ENCODE peak calls at places on chromosome 2, in seven cellular contexts. X is CD8-positive, alpha-beta T cell; Z is K562; Y is hepatocyte; V is GM12878; D is A549; Q is PC-9. N is an unnamed sample.

GRCh38 chr2:118881490-118882129 is 34.2 kb upstream of the EN1 start:
- DNase-seq in Z (peak; percentile 64), Q (peak; percentile 78), X (peak; percentile 52), Y (peak; percentile 86), D (peak; percentile 55), V (no peak), N (no peak)

GRCh38 chr2:65383571-65384488 is 48.6 kb downstream of the SPRED2 start:
- DNase-seq in Z (peak; percentile 42), X (no peak), Y (no peak), Q (no peak), V (no peak), D (no peak), N (no peak)

GRCh38 chr2:231890896-231891513 is 35.2 kb downstream of the NPPC start:
- DNase-seq in Q (no peak), Z (no peak), X (no peak), D (no peak), Y (no peak), V (no peak), N (no peak)

GRCh38 chr2:8488001-8488738 is 193.7 kb upstream of the ID2 start:
- DNase-seq in X (no peak), Q (no peak), D (no peak), Y (no peak), V (peak; percentile 95), Z (no peak), N (no peak)

GRCh38 chr2:109230980-109231420 is 102.0 kb downstream of the SH3RF3 start:
- DNase-seq in D (no peak), V (no peak), X (no peak), Z (no peak), Y (no peak), Q (no peak), N (no peak)

GRCh38 chr2:229857634-229858033 is 64.2 kb downstream of the TRIP12 start:
- DNase-seq in Q (no peak), X (no peak), V (no peak), D (no peak), Z (no peak), Y (no peak), N (no peak)

GRCh38 chr2:212845941-212846340 is 305.5 kb downstream of the IKZF2 start:
- DNase-seq in V (no peak), X (no peak), Q (no peak), D (no peak), Z (no peak), Y (no peak), N (no peak)

GRCh38 chr2:14255135-14255820 is 377.2 kb upstream of the LRATD1 start:
- DNase-seq in D (peak; percentile 9), X (no peak), Q (no peak), Z (no peak), Y (no peak), V (no peak), N (no peak)

GRCh38 chr2:1581965-1582625 is 162.2 kb downstream of the PXDN start:
- DNase-seq in X (no peak), D (no peak), V (no peak), Z (no peak), Q (no peak), Y (no peak), N (no peak)

GRCh38 chr2:219369447-219369861 is 18.3 kb downstream of the DNPEP start:
- DNase-seq in X (no peak), Q (no peak), Y (no peak), Z (no peak), D (peak; percentile 52), V (no peak), N (no peak)

GRCh38 chr2:219368690-219369108 is 19.0 kb downstream of the DNPEP start:
- DNase-seq in X (no peak), D (peak; percentile 38), V (no peak), Y (peak; percentile 63), Z (no peak), Q (peak; percentile 46), N (no peak)
- H3K4me3 ChIP-seq in X (no peak overlapping the region), D (no peak overlapping the region), V (no peak overlapping the region), Y (no peak overlapping the region), Z (no peak overlapping the region), Q (no peak overlapping the region), N (no peak overlapping the region)

DNA sequence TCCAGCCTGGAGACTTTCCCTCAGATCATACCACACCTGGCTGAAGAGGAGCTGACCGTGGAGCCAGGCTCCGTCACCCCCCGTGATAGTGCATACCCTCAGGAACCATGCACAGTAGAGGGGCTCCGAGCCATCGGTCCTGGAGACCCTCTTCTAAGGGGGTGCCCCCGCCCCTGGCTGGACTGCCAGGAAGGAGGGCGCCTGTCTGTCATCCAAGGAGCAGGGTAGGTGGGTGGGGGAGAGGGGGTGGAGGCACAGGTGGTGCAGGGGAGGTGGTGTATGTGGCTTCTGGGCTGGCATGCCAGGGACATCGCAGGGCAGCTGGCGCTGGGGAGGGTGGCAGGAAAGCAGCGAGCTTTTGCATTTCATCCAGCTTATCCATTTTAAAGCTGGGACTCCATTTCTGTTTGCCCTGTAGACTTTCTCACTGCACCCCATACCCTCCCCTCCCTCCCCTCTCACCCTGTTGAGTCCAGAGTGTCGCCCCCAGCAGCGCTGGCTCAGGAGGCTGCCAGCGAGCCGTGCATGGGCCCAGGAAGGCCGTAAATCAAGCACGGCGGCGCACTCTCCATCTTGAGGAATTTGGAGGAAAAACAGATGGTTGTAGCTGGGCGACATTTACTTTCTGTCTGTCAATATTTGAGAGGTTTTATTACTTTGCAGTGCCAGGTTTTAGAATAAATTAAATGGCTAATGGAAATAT is 56.2 kb upstream of the HS6ST1 start:
- DNase-seq in Z (no peak), V (no peak), Q (no peak), X (no peak), D (no peak), Y (peak; percentile 41), N (no peak)
- H3K4me1 ChIP-seq in Z (no peaks in the 10 kb centered on the region), V (no peaks in the 10 kb centered on the region), Q (no peaks in the 10 kb centered on the region), X (no peaks in the 10 kb centered on the region), D (no peaks in the 10 kb centered on the region), Y (peaks cover 50% of the 10 kb centered on the region), N (peaks cover 2% of the 10 kb centered on the region)

GRCh38 chr2:172333206-172333605 is 94.2 kb upstream of the ITGA6 start:
- DNase-seq in Z (no peak), Q (no peak), V (no peak), Y (no peak), X (no peak), D (no peak), N (no peak)

GRCh38 chr2:172336681-172337080 is 90.7 kb upstream of the ITGA6 start:
- DNase-seq in Y (no peak), Q (no peak), V (no peak), Z (no peak), D (no peak), X (no peak), N (no peak)

GRCh38 chr2:172335731-172336130 is 91.7 kb upstream of the ITGA6 start:
- DNase-seq in D (no peak), X (no peak), V (no peak), Q (no peak), Z (no peak), Y (peak; percentile 27), N (no peak)

GRCh38 chr2:172334988-172335387 is 92.4 kb upstream of the ITGA6 start:
- DNase-seq in Q (no peak), Y (no peak), V (no peak), X (no peak), Z (no peak), D (no peak), N (no peak)

GRCh38 chr2:172333626-172334330 is 93.6 kb upstream of the ITGA6 start:
- DNase-seq in Z (no peak), Y (no peak), Q (no peak), V (no peak), X (no peak), D (no peak), N (no peak)
- H3K27ac ChIP-seq in Z (no peak overlapping the region), Y (no peak overlapping the region), Q (no peak overlapping the region), V (no peak overlapping the region), X (no peak overlapping the region), D (no peak overlapping the region), N (no peak overlapping the region)

GRCh38 chr2:43082878-43083261 is 143.5 kb downstream of the ZFP36L2 start:
- DNase-seq in X (no peak), Q (no peak), V (no peak), D (no peak), Y (no peak), Z (no peak), N (no peak)
- H3K4me3 ChIP-seq in X (no peak overlapping the region), Q (no peak overlapping the region), V (no peak overlapping the region), D (no peak overlapping the region), Y (no peak overlapping the region), Z (no peak overlapping the region), N (no peak overlapping the region)

GRCh38 chr2:224922142-224922727 is 120.0 kb downstream of the DOCK10 start:
- DNase-seq in X (no peak), Q (no peak), Y (no peak), V (peak; percentile 71), D (no peak), Z (no peak), N (no peak)

GRCh38 chr2:224927011-224927410 is 115.3 kb downstream of the DOCK10 start:
- DNase-seq in Z (no peak), Y (no peak), Q (no peak), D (no peak), V (no peak), X (no peak), N (no peak)

GRCh38 chr2:224927671-224928173 is 114.5 kb downstream of the DOCK10 start:
- DNase-seq in V (no peak), Y (no peak), X (peak; percentile 41), Q (no peak), Z (no peak), D (peak; percentile 42), N (no peak)

GRCh38 chr2:224925066-224925821 is 117.0 kb downstream of the DOCK10 start:
- DNase-seq in Q (no peak), V (no peak), D (no peak), Y (no peak), X (no peak), Z (no peak), N (no peak)

DNA sequence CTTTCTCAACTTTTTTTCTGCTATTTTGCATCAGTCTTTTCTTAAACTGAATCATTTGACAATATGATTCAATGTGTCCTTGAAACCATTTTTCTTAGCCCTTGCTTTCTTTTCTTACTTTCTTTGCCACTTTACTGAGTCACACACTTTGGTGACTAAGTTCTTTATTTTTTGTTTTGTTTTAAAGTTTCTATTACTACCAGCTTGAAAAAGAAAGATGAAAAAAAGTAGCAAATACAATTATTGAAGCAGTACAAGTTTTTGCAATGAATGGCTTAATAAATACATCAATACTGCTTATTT is 116.5 kb downstream of the DOCK10 start:
- DNase-seq in Y (no peak), D (no peak), X (no peak), V (no peak), Z (no peak), Q (no peak), N (no peak)
- H3K4me1 ChIP-seq in Y (no peaks in the 10 kb centered on the region), D (peaks cover 11% of the 10 kb centered on the region), X (peaks cover 88% of the 10 kb centered on the region), V (peaks cover 70% of the 10 kb centered on the region), Z (no peaks in the 10 kb centered on the region), Q (no peaks in the 10 kb centered on the region), N (no peaks in the 10 kb centered on the region)

GRCh38 chr2:176123483-176123843 is 944 bp downstream of the HOXD9 start:
- DNase-seq in Y (no peak), Z (no peak), X (no peak), D (no peak), Q (no peak), V (no peak), N (no peak)
- H3K27ac ChIP-seq in Y (no peak overlapping the region), Z (no peak overlapping the region), X (no peak overlapping the region), D (no peak overlapping the region), Q (no peak overlapping the region), V (no peak overlapping the region), N (no peak overlapping the region)

DNA sequence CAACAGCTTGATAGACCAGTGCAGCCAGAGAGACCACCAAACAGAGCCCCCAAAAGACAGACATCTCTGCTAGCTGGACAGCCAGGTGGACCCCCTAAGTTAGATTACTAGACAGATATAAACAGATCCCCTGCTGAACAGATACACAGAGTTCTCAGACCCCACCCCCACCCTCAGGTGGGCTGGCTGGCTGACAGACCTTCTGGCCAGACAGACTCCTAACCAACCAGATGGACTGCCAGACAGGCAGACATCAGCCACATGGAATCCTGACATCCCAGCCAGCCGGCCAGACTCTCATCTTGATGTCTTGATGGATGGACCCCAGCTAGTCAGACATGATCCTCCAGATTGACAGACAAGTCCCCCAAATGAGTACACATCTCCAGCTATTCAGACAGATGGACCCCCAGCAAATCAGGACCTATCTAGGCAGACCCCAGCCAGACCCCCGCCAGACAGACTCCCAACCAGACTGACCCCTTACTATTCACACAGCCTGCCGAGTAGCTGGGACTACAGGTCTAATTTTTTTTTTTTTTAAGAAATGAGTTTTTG is 18.0 kb downstream of the PTPN18 start:
- DNase-seq in Q (no peak), Y (no peak), V (no peak), Z (no peak), X (no peak), D (no peak), N (no peak)
- H3K4me3 ChIP-seq in Q (no peak overlapping the region), Y (no peak overlapping the region), V (peak overlapping the region; percentile 94), Z (no peak overlapping the region), X (no peak overlapping the region), D (peak overlapping the region; percentile 72), N (no peak overlapping the region)